ENCODE peak calls at places on chromosomes 1 and 21, in five cellular contexts. R is RPMI7951, B is left colon, N is HT1080, D is AG09309. I is an unnamed sample.
A peak's percentile ranks its signal among the peaks of the same experiment; 100 is the strongest.

GRCh38 chr1:232596666-232597303 is 33.1 kb downstream of the SIPA1L2 start:
- DNase-seq in D (no peak), N (no peak), R (no peak), B (no peak), I (no peak)

GRCh38 chr1:33321178-33321577 is 280 bp upstream of the A3GALT2 start:
- DNase-seq in N (no peak), D (no peak), R (no peak), B (no peak), I (no peak)

GRCh38 chr1:223363856-223364684 is at the start of gene SUSD4:
- DNase-seq in N (no peak), B (peak; percentile 35), R (no peak), D (no peak), I (no peak)

GRCh38 chr1:227280836-227281235 is 37.5 kb downstream of the CDC42BPA start:
- DNase-seq in D (no peak), R (no peak), N (no peak), B (no peak), I (no peak)

GRCh38 chr1:54883349-54884102 is 3.5 kb downstream of the DHCR24 start:
- DNase-seq in N (no peak), B (no peak), R (no peak), D (no peak), I (peak; percentile 56)

GRCh38 chr1:84415386-84415785 is 17.1 kb downstream of the DNASE2B start:
- DNase-seq in B (no peak), N (no peak), D (no peak), R (no peak), I (no peak)

GRCh38 chr1:58090640-58091039 is 455.9 kb downstream of the OMA1 start:
- DNase-seq in D (no peak), N (no peak), B (no peak), R (no peak), I (no peak)

GRCh38 chr1:234398849-234399381 is 25.7 kb downstream of the COA6 start:
- DNase-seq in B (no peak), N (no peak), R (peak; percentile 9), D (peak; percentile 41), I (no peak)

GRCh38 chr1:232426801-232427200 is 203.1 kb downstream of the SIPA1L2 start:
- DNase-seq in D (no peak), N (no peak), R (no peak), B (no peak), I (no peak)

GRCh38 chr1:47725000-47725731 is 272.0 kb downstream of the TRABD2B start:
- DNase-seq in R (no peak), B (no peak), N (no peak), D (no peak), I (no peak)

GRCh38 chr21:42636535-42636914 is 16.9 kb upstream of the PDE9A start:
- DNase-seq in B (no peak), N (no peak), D (peak; percentile 73), R (no peak), I (peak; percentile 74)

GRCh38 chr1:166839600-166840308 is 479 bp downstream of the POGK start:
- DNase-seq in N (peak; percentile 27), R (peak; percentile 39), B (peak; percentile 54), D (no peak), I (no peak)

GRCh38 chr1:72724951-72725863 is 442.9 kb upstream of the NEGR1 start:
- DNase-seq in N (no peak), R (no peak), B (no peak), D (no peak), I (no peak)

GRCh38 chr1:8197493-8198282 is 120.2 kb upstream of the SLC45A1 start:
- DNase-seq in B (peak; percentile 60), N (peak; percentile 99), D (peak; percentile 75), R (peak; percentile 96), I (peak; percentile 89)

GRCh38 chr1:77063118-77063517 is 156.1 kb downstream of the PIGK start:
- DNase-seq in R (no peak), B (no peak), D (no peak), N (no peak), I (no peak)

GRCh38 chr1:4650981-4651380 is 3.4 kb upstream of the AJAP1 start:
- DNase-seq in D (no peak), N (no peak), B (no peak), R (no peak), I (no peak)

GRCh38 chr1:41955461-41956159 is 36.9 kb upstream of the HIVEP3 start:
- DNase-seq in R (peak; percentile 100), D (peak; percentile 94), N (peak; percentile 99), B (no peak), I (peak; percentile 91)

GRCh38 chr1:209583408-209583807 is at the start of gene CAMK1G:
- DNase-seq in D (no peak), R (peak; percentile 77), N (peak; percentile 33), B (no peak), I (no peak)

GRCh38 chr1:16173447-16174260 is 17.8 kb upstream of the EPHA2 start:
- DNase-seq in D (no peak), R (peak; percentile 95), N (peak; percentile 96), B (peak; percentile 94), I (no peak)

I was measured in skeletal muscle cell.